ENCODE peak calls at places on chromosomes 1 and 21, in nine cellular contexts. One of them, this sample, is unnamed.

GRCh38 chr1:246647113-246647512 is 77.1 kb upstream of the SCCPDH start:
- DNase-seq in small intestine: peak
- DNase-seq in uterus: no peak
- DNase-seq in aorta: no peak
- DNase-seq in IMR-90: peak
- DNase-seq in left ventricle myocardium inferior: peak
- DNase-seq in astrocyte: peak
- DNase-seq in CD8-positive, alpha-beta memory T cell: no peak
- DNase-seq in neuronal stem cell: no peak
- DNase-seq in this sample: no peak

GRCh38 chr1:100883963-100884362 is 10.7 kb downstream of the EXTL2 start:
- DNase-seq in small intestine: peak
- DNase-seq in uterus: no peak
- DNase-seq in aorta: no peak
- DNase-seq in IMR-90: peak
- DNase-seq in left ventricle myocardium inferior: no peak
- DNase-seq in astrocyte: peak
- DNase-seq in CD8-positive, alpha-beta memory T cell: no peak
- DNase-seq in neuronal stem cell: no peak
- DNase-seq in this sample: no peak

GRCh38 chr1:165542647-165543046 is 1.2 kb upstream of the LRRC52 start:
- DNase-seq in small intestine: no peak
- DNase-seq in uterus: no peak
- DNase-seq in aorta: no peak
- DNase-seq in IMR-90: no peak
- DNase-seq in left ventricle myocardium inferior: no peak
- DNase-seq in astrocyte: no peak
- DNase-seq in CD8-positive, alpha-beta memory T cell: no peak
- DNase-seq in neuronal stem cell: no peak
- DNase-seq in this sample: no peak

GRCh38 chr1:117606608-117607261 is 887 bp downstream of the TENT5C start:
- DNase-seq in small intestine: peak
- DNase-seq in uterus: peak
- DNase-seq in aorta: peak
- DNase-seq in IMR-90: peak
- DNase-seq in left ventricle myocardium inferior: no peak
- DNase-seq in astrocyte: peak
- DNase-seq in CD8-positive, alpha-beta memory T cell: peak
- DNase-seq in neuronal stem cell: peak
- DNase-seq in this sample: peak

GRCh38 chr1:24987424-24987823 is 57.3 kb upstream of the RUNX3 start:
- DNase-seq in small intestine: no peak
- DNase-seq in uterus: no peak
- DNase-seq in aorta: peak
- DNase-seq in IMR-90: no peak
- DNase-seq in left ventricle myocardium inferior: no peak
- DNase-seq in astrocyte: no peak
- DNase-seq in CD8-positive, alpha-beta memory T cell: no peak
- DNase-seq in neuronal stem cell: no peak
- DNase-seq in this sample: no peak

GRCh38 chr1:34518146-34518545 is 236.7 kb upstream of the GJB5 start:
- DNase-seq in small intestine: no peak
- DNase-seq in uterus: no peak
- DNase-seq in aorta: no peak
- DNase-seq in IMR-90: no peak
- DNase-seq in left ventricle myocardium inferior: no peak
- DNase-seq in astrocyte: no peak
- DNase-seq in CD8-positive, alpha-beta memory T cell: no peak
- DNase-seq in neuronal stem cell: no peak
- DNase-seq in this sample: no peak

GRCh38 chr1:175154595-175155472 is 37.7 kb downstream of the KIAA0040 start:
- DNase-seq in small intestine: peak
- DNase-seq in uterus: peak
- DNase-seq in aorta: peak
- DNase-seq in IMR-90: peak
- DNase-seq in left ventricle myocardium inferior: peak
- DNase-seq in astrocyte: peak
- DNase-seq in CD8-positive, alpha-beta memory T cell: peak
- DNase-seq in neuronal stem cell: peak
- DNase-seq in this sample: no peak

GRCh38 chr1:157403203-157403602 is 149.1 kb downstream of the FCRL5 start:
- DNase-seq in small intestine: peak
- DNase-seq in uterus: no peak
- DNase-seq in aorta: no peak
- DNase-seq in IMR-90: no peak
- DNase-seq in left ventricle myocardium inferior: no peak
- DNase-seq in astrocyte: no peak
- DNase-seq in CD8-positive, alpha-beta memory T cell: no peak
- DNase-seq in neuronal stem cell: no peak
- DNase-seq in this sample: no peak

GRCh38 chr1:63321788-63322247 is 549 bp upstream of the FOXD3 start:
- DNase-seq in small intestine: no peak
- DNase-seq in uterus: no peak
- DNase-seq in aorta: no peak
- DNase-seq in IMR-90: no peak
- DNase-seq in left ventricle myocardium inferior: no peak
- DNase-seq in astrocyte: no peak
- DNase-seq in CD8-positive, alpha-beta memory T cell: no peak
- DNase-seq in neuronal stem cell: peak
- DNase-seq in this sample: no peak

GRCh38 chr1:115364044-115364775 is 26.2 kb upstream of the NGF start:
- DNase-seq in small intestine: no peak
- DNase-seq in uterus: no peak
- DNase-seq in aorta: no peak
- DNase-seq in IMR-90: peak
- DNase-seq in left ventricle myocardium inferior: no peak
- DNase-seq in astrocyte: peak
- DNase-seq in CD8-positive, alpha-beta memory T cell: no peak
- DNase-seq in neuronal stem cell: no peak
- DNase-seq in this sample: no peak

GRCh38 chr1:33057095-33057494 is 20.4 kb upstream of the AK2 start:
- DNase-seq in small intestine: no peak
- DNase-seq in uterus: no peak
- DNase-seq in aorta: no peak
- DNase-seq in IMR-90: no peak
- DNase-seq in left ventricle myocardium inferior: no peak
- DNase-seq in astrocyte: no peak
- DNase-seq in CD8-positive, alpha-beta memory T cell: no peak
- DNase-seq in neuronal stem cell: no peak
- DNase-seq in this sample: no peak

GRCh38 chr21:36120304-36120902 is 14.5 kb upstream of the CBR3 start:
- DNase-seq in small intestine: no peak
- DNase-seq in uterus: no peak
- DNase-seq in aorta: no peak
- DNase-seq in IMR-90: peak
- DNase-seq in left ventricle myocardium inferior: peak
- DNase-seq in astrocyte: no peak
- DNase-seq in CD8-positive, alpha-beta memory T cell: no peak
- DNase-seq in neuronal stem cell: no peak
- DNase-seq in this sample: no peak

GRCh38 chr1:110494522-110495406 is 24.2 kb downstream of the KCNA10 start:
- DNase-seq in small intestine: no peak
- DNase-seq in uterus: no peak
- DNase-seq in aorta: peak
- DNase-seq in IMR-90: peak
- DNase-seq in left ventricle myocardium inferior: no peak
- DNase-seq in astrocyte: no peak
- DNase-seq in CD8-positive, alpha-beta memory T cell: no peak
- DNase-seq in neuronal stem cell: no peak
- DNase-seq in this sample: no peak

GRCh38 chr1:27973771-27974452 is 14.1 kb downstream of the XKR8 start:
- DNase-seq in small intestine: no peak
- DNase-seq in uterus: no peak
- DNase-seq in aorta: no peak
- DNase-seq in IMR-90: no peak
- DNase-seq in left ventricle myocardium inferior: no peak
- DNase-seq in astrocyte: no peak
- DNase-seq in CD8-positive, alpha-beta memory T cell: no peak
- DNase-seq in neuronal stem cell: no peak
- DNase-seq in this sample: no peak

GRCh38 chr1:43435146-43436145 is 18.3 kb downstream of the HYI start:
- DNase-seq in small intestine: no peak
- DNase-seq in uterus: peak
- DNase-seq in aorta: peak
- DNase-seq in IMR-90: peak
- DNase-seq in left ventricle myocardium inferior: no peak
- DNase-seq in astrocyte: peak
- DNase-seq in CD8-positive, alpha-beta memory T cell: no peak
- DNase-seq in neuronal stem cell: no peak
- DNase-seq in this sample: peak

GRCh38 chr21:34881894-34882371 is 167.2 kb downstream of the RUNX1 start:
- DNase-seq in small intestine: no peak
- DNase-seq in uterus: no peak
- DNase-seq in aorta: no peak
- DNase-seq in IMR-90: peak
- DNase-seq in left ventricle myocardium inferior: no peak
- DNase-seq in astrocyte: peak
- DNase-seq in CD8-positive, alpha-beta memory T cell: no peak
- DNase-seq in neuronal stem cell: no peak
- DNase-seq in this sample: no peak

GRCh38 chr1:25614466-25615171 is 2.0 kb upstream of the MAN1C1 start:
- DNase-seq in small intestine: no peak
- DNase-seq in uterus: no peak
- DNase-seq in aorta: no peak
- DNase-seq in IMR-90: no peak
- DNase-seq in left ventricle myocardium inferior: no peak
- DNase-seq in astrocyte: no peak
- DNase-seq in CD8-positive, alpha-beta memory T cell: no peak
- DNase-seq in neuronal stem cell: no peak
- DNase-seq in this sample: no peak

GRCh38 chr1:168783831-168784230 is 54.8 kb upstream of the DPT start:
- DNase-seq in small intestine: no peak
- DNase-seq in uterus: peak
- DNase-seq in aorta: no peak
- DNase-seq in IMR-90: no peak
- DNase-seq in left ventricle myocardium inferior: no peak
- DNase-seq in astrocyte: peak
- DNase-seq in CD8-positive, alpha-beta memory T cell: no peak
- DNase-seq in neuronal stem cell: no peak
- DNase-seq in this sample: no peak

GRCh38 chr1:207944571-207944970 is 33.6 kb upstream of the CD34 start:
- DNase-seq in small intestine: no peak
- DNase-seq in uterus: no peak
- DNase-seq in aorta: no peak
- DNase-seq in IMR-90: peak
- DNase-seq in left ventricle myocardium inferior: no peak
- DNase-seq in astrocyte: peak
- DNase-seq in CD8-positive, alpha-beta memory T cell: no peak
- DNase-seq in neuronal stem cell: no peak
- DNase-seq in this sample: no peak

GRCh38 chr1:43319288-43319687 is 18.3 kb upstream of the MPL start:
- DNase-seq in small intestine: no peak
- DNase-seq in uterus: no peak
- DNase-seq in aorta: peak
- DNase-seq in IMR-90: no peak
- DNase-seq in left ventricle myocardium inferior: no peak
- DNase-seq in astrocyte: no peak
- DNase-seq in CD8-positive, alpha-beta memory T cell: no peak
- DNase-seq in neuronal stem cell: no peak
- DNase-seq in this sample: peak

GRCh38 chr1:13628218-13628617 is 44.6 kb downstream of the PDPN start:
- DNase-seq in small intestine: no peak
- DNase-seq in uterus: no peak
- DNase-seq in aorta: no peak
- DNase-seq in IMR-90: no peak
- DNase-seq in left ventricle myocardium inferior: no peak
- DNase-seq in astrocyte: peak
- DNase-seq in CD8-positive, alpha-beta memory T cell: no peak
- DNase-seq in neuronal stem cell: no peak
- DNase-seq in this sample: peak

GRCh38 chr21:17853393-17854275 is 34.5 kb upstream of the C21orf91 start:
- DNase-seq in small intestine: no peak
- DNase-seq in uterus: no peak
- DNase-seq in aorta: no peak
- DNase-seq in IMR-90: no peak
- DNase-seq in left ventricle myocardium inferior: no peak
- DNase-seq in astrocyte: no peak
- DNase-seq in CD8-positive, alpha-beta memory T cell: no peak
- DNase-seq in neuronal stem cell: no peak
- DNase-seq in this sample: no peak

GRCh38 chr21:17848228-17848627 is 29.1 kb upstream of the C21orf91 start:
- DNase-seq in small intestine: peak
- DNase-seq in uterus: peak
- DNase-seq in aorta: peak
- DNase-seq in IMR-90: peak
- DNase-seq in left ventricle myocardium inferior: peak
- DNase-seq in astrocyte: peak
- DNase-seq in CD8-positive, alpha-beta memory T cell: no peak
- DNase-seq in neuronal stem cell: no peak
- DNase-seq in this sample: no peak
- H3K27ac ChIP-seq in small intestine: no peak
- H3K27ac ChIP-seq in uterus: no peak
- H3K27ac ChIP-seq in aorta: no peak
- H3K27ac ChIP-seq in IMR-90: peak
- H3K27ac ChIP-seq in left ventricle myocardium inferior: no peak
- H3K27ac ChIP-seq in astrocyte: peak
- H3K27ac ChIP-seq in CD8-positive, alpha-beta memory T cell: no peak
- H3K27ac ChIP-seq in neuronal stem cell: no peak
- H3K27ac ChIP-seq in this sample: no peak

DNA sequence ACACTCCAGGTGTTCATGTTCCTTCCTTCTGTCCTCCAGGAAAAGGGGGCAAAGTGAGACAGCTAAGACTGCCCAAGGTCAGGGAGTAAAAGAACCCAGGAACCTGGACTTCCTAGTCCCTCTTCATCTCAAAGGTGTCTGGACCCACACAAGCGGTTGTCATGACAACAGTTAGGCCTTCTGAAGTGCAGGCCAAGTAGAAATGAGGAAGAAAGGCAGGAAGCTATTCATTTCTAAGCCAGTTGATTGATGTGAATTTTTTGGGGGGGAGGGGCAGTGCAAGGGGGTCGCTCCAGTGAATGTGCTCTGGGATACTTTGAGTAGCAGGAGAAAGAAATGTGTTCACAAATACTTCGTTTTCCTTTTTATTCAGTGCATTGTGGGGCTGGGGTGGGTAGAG is 114.3 kb downstream of the NAV1 start:
- DNase-seq in small intestine: no peak
- DNase-seq in uterus: no peak
- DNase-seq in aorta: no peak
- DNase-seq in IMR-90: no peak
- DNase-seq in left ventricle myocardium inferior: no peak
- DNase-seq in astrocyte: no peak
- DNase-seq in CD8-positive, alpha-beta memory T cell: no peak
- DNase-seq in neuronal stem cell: no peak
- DNase-seq in this sample: no peak
- H3K4me3 ChIP-seq in small intestine: no peak
- H3K4me3 ChIP-seq in uterus: no peak
- H3K4me3 ChIP-seq in aorta: no peak
- H3K4me3 ChIP-seq in IMR-90: no peak
- H3K4me3 ChIP-seq in left ventricle myocardium inferior: no peak
- H3K4me3 ChIP-seq in astrocyte: no peak
- H3K4me3 ChIP-seq in CD8-positive, alpha-beta memory T cell: no peak
- H3K4me3 ChIP-seq in neuronal stem cell: no peak
- H3K4me3 ChIP-seq in this sample: no peak

GRCh38 chr1:29631361-29631760 is 395.0 kb downstream of the PTPRU start:
- DNase-seq in small intestine: no peak
- DNase-seq in uterus: no peak
- DNase-seq in aorta: no peak
- DNase-seq in IMR-90: peak
- DNase-seq in left ventricle myocardium inferior: no peak
- DNase-seq in astrocyte: peak
- DNase-seq in CD8-positive, alpha-beta memory T cell: no peak
- DNase-seq in neuronal stem cell: no peak
- DNase-seq in this sample: peak
- H3K27ac ChIP-seq in small intestine: no peak
- H3K27ac ChIP-seq in uterus: no peak
- H3K27ac ChIP-seq in aorta: no peak
- H3K27ac ChIP-seq in IMR-90: no peak
- H3K27ac ChIP-seq in left ventricle myocardium inferior: no peak
- H3K27ac ChIP-seq in astrocyte: no peak
- H3K27ac ChIP-seq in CD8-positive, alpha-beta memory T cell: no peak
- H3K27ac ChIP-seq in neuronal stem cell: no peak
- H3K27ac ChIP-seq in this sample: no peak

GRCh38 chr1:194289569-194290266 is 1103.3 kb upstream of the B3GALT2 start:
- DNase-seq in small intestine: peak
- DNase-seq in uterus: no peak
- DNase-seq in aorta: no peak
- DNase-seq in IMR-90: no peak
- DNase-seq in left ventricle myocardium inferior: no peak
- DNase-seq in astrocyte: no peak
- DNase-seq in CD8-positive, alpha-beta memory T cell: peak
- DNase-seq in neuronal stem cell: no peak
- DNase-seq in this sample: no peak
- H3K4me3 ChIP-seq in small intestine: no peak
- H3K4me3 ChIP-seq in uterus: no peak
- H3K4me3 ChIP-seq in aorta: no peak
- H3K4me3 ChIP-seq in IMR-90: no peak
- H3K4me3 ChIP-seq in left ventricle myocardium inferior: no peak
- H3K4me3 ChIP-seq in astrocyte: no peak
- H3K4me3 ChIP-seq in CD8-positive, alpha-beta memory T cell: no peak
- H3K4me3 ChIP-seq in neuronal stem cell: no peak
- H3K4me3 ChIP-seq in this sample: no peak